ENCODE peak calls at places on chromosomes 3 and 15, in six cellular contexts. One of them, this sample, is unnamed. For H3K27me3, the result is how much of the 10 kb centered on the place peaks cover.

GRCh38 chr3:37814547-37814946 is 47.1 kb upstream of the CTDSPL start:
- DNase-seq in mammary epithelial cell: no peak
- DNase-seq in heart right ventricle: no peak
- DNase-seq in endothelial cell of umbilical vein: peak
- DNase-seq in lower lobe of right lung: no peak
- DNase-seq in pancreas: no peak
- DNase-seq in this sample: no peak

GRCh38 chr15:77786956-77787355 is 154.2 kb upstream of the LINGO1 start:
- DNase-seq in mammary epithelial cell: no peak
- DNase-seq in heart right ventricle: no peak
- DNase-seq in endothelial cell of umbilical vein: no peak
- DNase-seq in lower lobe of right lung: no peak
- DNase-seq in pancreas: no peak
- DNase-seq in this sample: no peak

GRCh38 chr3:78895528-78895927 is 872.3 kb downstream of the ROBO1 start:
- DNase-seq in mammary epithelial cell: no peak
- DNase-seq in heart right ventricle: no peak
- DNase-seq in endothelial cell of umbilical vein: no peak
- DNase-seq in lower lobe of right lung: no peak
- DNase-seq in pancreas: no peak
- DNase-seq in this sample: no peak

GRCh38 chr15:77659350-77660321 is 26.9 kb upstream of the LINGO1 start:
- DNase-seq in mammary epithelial cell: peak
- DNase-seq in heart right ventricle: peak
- DNase-seq in endothelial cell of umbilical vein: peak
- DNase-seq in lower lobe of right lung: peak
- DNase-seq in pancreas: peak
- DNase-seq in this sample: no peak

GRCh38 chr3:127044996-127045395 is 62.1 kb downstream of the PLXNA1 start:
- DNase-seq in mammary epithelial cell: no peak
- DNase-seq in heart right ventricle: no peak
- DNase-seq in endothelial cell of umbilical vein: no peak
- DNase-seq in lower lobe of right lung: peak
- DNase-seq in pancreas: no peak
- DNase-seq in this sample: no peak

GRCh38 chr15:31390029-31390428 is 63.4 kb downstream of the KLF13 start:
- DNase-seq in mammary epithelial cell: no peak
- DNase-seq in heart right ventricle: no peak
- DNase-seq in endothelial cell of umbilical vein: no peak
- DNase-seq in lower lobe of right lung: no peak
- DNase-seq in pancreas: no peak
- DNase-seq in this sample: no peak

GRCh38 chr3:138921316-138922292 is 25.3 kb downstream of the FOXL2 start:
- DNase-seq in mammary epithelial cell: peak
- DNase-seq in heart right ventricle: no peak
- DNase-seq in endothelial cell of umbilical vein: no peak
- DNase-seq in lower lobe of right lung: no peak
- DNase-seq in pancreas: no peak
- DNase-seq in this sample: no peak

GRCh38 chr3:14762701-14763100 is 56.1 kb upstream of the FGD5 start:
- DNase-seq in mammary epithelial cell: no peak
- DNase-seq in heart right ventricle: no peak
- DNase-seq in endothelial cell of umbilical vein: no peak
- DNase-seq in lower lobe of right lung: no peak
- DNase-seq in pancreas: no peak
- DNase-seq in this sample: no peak

GRCh38 chr3:183178833-183179549 is 16.5 kb upstream of the LAMP3 start:
- DNase-seq in mammary epithelial cell: peak
- DNase-seq in heart right ventricle: peak
- DNase-seq in endothelial cell of umbilical vein: peak
- DNase-seq in lower lobe of right lung: peak
- DNase-seq in pancreas: peak
- DNase-seq in this sample: peak

GRCh38 chr15:38130739-38131498 is 121.7 kb upstream of the SPRED1 start:
- DNase-seq in mammary epithelial cell: peak
- DNase-seq in heart right ventricle: peak
- DNase-seq in endothelial cell of umbilical vein: no peak
- DNase-seq in lower lobe of right lung: peak
- DNase-seq in pancreas: peak
- DNase-seq in this sample: peak

GRCh38 chr3:17373304-17373703 is 369.1 kb downstream of the TBC1D5 start:
- DNase-seq in mammary epithelial cell: no peak
- DNase-seq in heart right ventricle: no peak
- DNase-seq in endothelial cell of umbilical vein: no peak
- DNase-seq in lower lobe of right lung: no peak
- DNase-seq in pancreas: no peak
- DNase-seq in this sample: no peak

GRCh38 chr3:17372811-17373210 is 369.6 kb downstream of the TBC1D5 start:
- DNase-seq in mammary epithelial cell: peak
- DNase-seq in heart right ventricle: no peak
- DNase-seq in endothelial cell of umbilical vein: peak
- DNase-seq in lower lobe of right lung: no peak
- DNase-seq in pancreas: no peak
- DNase-seq in this sample: no peak

GRCh38 chr3:17369973-17370372 is 372.5 kb downstream of the TBC1D5 start:
- DNase-seq in mammary epithelial cell: no peak
- DNase-seq in heart right ventricle: no peak
- DNase-seq in endothelial cell of umbilical vein: no peak
- DNase-seq in lower lobe of right lung: no peak
- DNase-seq in pancreas: no peak
- DNase-seq in this sample: no peak

DNA sequence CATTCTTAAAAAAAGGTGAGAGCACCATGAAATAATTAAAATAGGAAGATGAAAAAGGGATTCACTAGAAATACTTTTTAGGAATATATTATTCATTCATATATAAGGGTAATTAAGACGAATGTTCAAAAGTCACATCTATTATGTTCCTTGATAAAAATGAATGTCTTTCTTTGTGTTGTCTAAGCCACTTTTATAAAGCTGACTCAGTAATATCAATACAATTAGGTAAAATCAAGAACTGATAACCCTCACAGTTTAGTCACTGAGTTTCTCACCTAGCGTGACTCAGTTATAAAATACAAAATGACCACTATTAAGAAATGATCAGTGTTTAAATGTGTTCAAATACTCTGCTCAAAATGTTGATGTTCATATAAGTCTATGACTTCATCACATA is 370.1 kb downstream of the TBC1D5 start:
- DNase-seq in mammary epithelial cell: no peak
- DNase-seq in heart right ventricle: no peak
- DNase-seq in endothelial cell of umbilical vein: no peak
- DNase-seq in lower lobe of right lung: no peak
- DNase-seq in pancreas: no peak
- DNase-seq in this sample: no peak
- TF ChIP-seq CTCF in mammary epithelial cell: no peak
- TF ChIP-seq CTCF in heart right ventricle: no peak
- TF ChIP-seq CTCF in endothelial cell of umbilical vein: no peak
- TF ChIP-seq CTCF in lower lobe of right lung: no peak
- TF ChIP-seq CTCF in pancreas: no peak
- TF ChIP-seq CTCF in this sample: no peak

DNA sequence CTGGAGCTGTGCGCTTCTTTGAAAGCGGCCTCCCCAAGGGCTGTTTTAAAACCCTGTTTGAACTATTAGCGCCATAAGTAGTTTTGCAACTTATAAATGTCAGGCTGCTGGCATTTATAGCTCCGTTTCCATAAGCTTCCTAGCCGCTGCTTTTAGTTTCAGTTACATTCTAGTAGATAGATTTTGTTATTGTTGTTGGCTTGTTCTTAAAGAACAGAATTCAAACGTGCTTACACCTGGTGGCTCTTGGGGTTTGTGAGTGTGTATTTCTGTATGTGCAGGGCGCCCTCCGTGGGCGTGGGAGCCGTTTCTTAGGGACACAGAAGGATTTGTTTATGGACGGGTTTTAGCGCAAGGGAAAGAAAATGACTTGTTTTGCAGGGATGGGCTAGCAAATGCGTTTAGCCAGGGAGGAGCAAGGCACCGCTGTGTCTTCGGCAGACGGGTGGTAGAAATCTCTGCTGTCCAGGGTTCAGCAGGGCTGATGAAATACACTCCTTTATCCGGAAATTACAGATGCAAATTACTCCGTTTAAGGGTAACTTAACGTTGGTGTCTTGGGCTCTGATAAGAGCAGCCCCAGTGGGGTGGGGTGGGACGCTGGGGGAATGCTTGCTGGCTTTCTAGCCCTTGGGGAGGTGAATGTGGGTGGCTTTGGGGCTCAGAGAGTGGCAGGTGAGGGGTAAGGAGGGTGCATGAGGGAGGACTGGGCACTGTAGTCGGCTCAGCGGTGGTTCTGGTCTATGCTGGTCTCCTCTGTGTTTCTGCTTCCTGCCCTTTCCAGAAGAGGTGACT is 701 bp downstream of the SV2B start:
- DNase-seq in mammary epithelial cell: no peak
- DNase-seq in heart right ventricle: no peak
- DNase-seq in endothelial cell of umbilical vein: peak
- DNase-seq in lower lobe of right lung: no peak
- DNase-seq in pancreas: no peak
- DNase-seq in this sample: no peak
- H3K27me3 ChIP-seq in mammary epithelial cell: under half
- H3K27me3 ChIP-seq in heart right ventricle: under half
- H3K27me3 ChIP-seq in endothelial cell of umbilical vein: under half
- H3K27me3 ChIP-seq in lower lobe of right lung: half or more
- H3K27me3 ChIP-seq in pancreas: under half
- H3K27me3 ChIP-seq in this sample: under half

DNA sequence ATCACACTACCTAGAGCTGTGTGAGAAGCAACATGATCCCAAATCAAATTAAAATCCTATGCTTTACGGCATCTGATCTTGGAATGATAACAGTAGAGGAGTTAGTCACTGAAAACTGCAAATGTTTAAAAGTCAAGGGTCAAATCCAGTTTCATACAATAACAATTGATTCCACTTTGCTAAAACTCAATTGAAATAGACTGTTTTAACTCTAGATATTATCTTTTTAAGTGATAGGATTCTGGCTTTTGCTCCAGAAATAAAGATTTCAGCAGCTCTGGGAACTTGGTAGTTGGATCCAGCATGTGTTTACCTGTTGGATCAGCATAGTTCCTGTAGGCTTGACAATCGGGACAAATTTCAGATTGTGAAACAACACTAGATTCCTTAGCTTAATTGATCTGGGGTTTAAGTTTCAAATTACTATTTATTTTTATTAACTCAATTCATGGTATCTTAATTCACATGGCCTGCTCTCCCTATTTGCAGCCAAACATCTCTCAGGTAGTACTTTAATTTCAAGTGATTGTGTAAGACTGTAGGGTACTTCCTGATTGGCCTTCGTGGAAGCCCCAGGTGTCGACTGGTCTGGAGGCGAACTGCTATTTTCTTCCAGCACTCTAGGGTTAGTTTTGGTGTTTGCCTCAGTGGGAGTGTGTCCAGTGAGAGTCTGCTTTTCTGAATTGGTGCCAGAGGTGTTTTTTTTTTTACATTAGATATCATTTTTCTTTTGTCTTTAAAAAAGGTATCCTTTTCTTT is 16.6 kb downstream of the NFKBIZ start:
- DNase-seq in mammary epithelial cell: no peak
- DNase-seq in heart right ventricle: no peak
- DNase-seq in endothelial cell of umbilical vein: peak
- DNase-seq in lower lobe of right lung: no peak
- DNase-seq in pancreas: peak
- DNase-seq in this sample: no peak
- TF ChIP-seq CTCF in mammary epithelial cell: no peak
- TF ChIP-seq CTCF in heart right ventricle: no peak
- TF ChIP-seq CTCF in endothelial cell of umbilical vein: no peak
- TF ChIP-seq CTCF in lower lobe of right lung: no peak
- TF ChIP-seq CTCF in pancreas: no peak
- TF ChIP-seq CTCF in this sample: no peak

GRCh38 chr15:32717290-32718081 is at the start of gene GREM1:
- DNase-seq in mammary epithelial cell: no peak
- DNase-seq in heart right ventricle: no peak
- DNase-seq in endothelial cell of umbilical vein: no peak
- DNase-seq in lower lobe of right lung: no peak
- DNase-seq in pancreas: no peak
- DNase-seq in this sample: no peak
- H3K27me3 ChIP-seq in mammary epithelial cell: under half
- H3K27me3 ChIP-seq in heart right ventricle: half or more
- H3K27me3 ChIP-seq in endothelial cell of umbilical vein: half or more
- H3K27me3 ChIP-seq in lower lobe of right lung: half or more
- H3K27me3 ChIP-seq in pancreas: under half
- H3K27me3 ChIP-seq in this sample: under half